ENCODE peak calls at places on chromosomes 1 and 21, in eight cellular contexts. C, M, Q, R, Y, P, I and W are unnamed samples.

GRCh38 chr21:38802050-38803026 is 3.4 kb upstream of the ETS2 start:
- DNase-seq in C (no peak), M (no peak), Q (no peak), R (no peak), Y (no peak), P (no peak), I (no peak), W (no peak)

GRCh38 chr21:34263629-34264028 is 100.2 kb upstream of the KCNE2 start:
- DNase-seq in C (no peak), M (no peak), Q (no peak), R (no peak), Y (no peak), P (no peak), I (no peak), W (no peak)

GRCh38 chr1:175512637-175513412 is 230.6 kb downstream of the TNR start:
- DNase-seq in C (no peak), M (no peak), Q (no peak), R (no peak), Y (no peak), P (no peak), I (no peak), W (no peak)

GRCh38 chr1:242162179-242162578 is 163.3 kb upstream of the MAP1LC3C start:
- DNase-seq in C (no peak), M (no peak), Q (no peak), R (no peak), Y (no peak), P (no peak), I (no peak), W (no peak)

GRCh38 chr1:90973897-90974798 is 47.7 kb downstream of the ZNF644 start:
- DNase-seq in C (no peak), M (no peak), Q (no peak), R (no peak), Y (no peak), P (no peak), I (no peak), W (no peak)

GRCh38 chr1:209869242-209870149 is 41.7 kb downstream of the UTP25 start:
- DNase-seq in C (no peak), M (no peak), Q (no peak), R (no peak), Y (no peak), P (no peak), I (no peak), W (no peak)

GRCh38 chr1:43303477-43304286 is 2.9 kb downstream of the TIE1 start:
- DNase-seq in C (peak), M (no peak), Q (no peak), R (no peak), Y (no peak), P (no peak), I (no peak), W (no peak)

GRCh38 chr1:240765732-240766363 is 153.9 kb upstream of the GREM2 start:
- DNase-seq in C (no peak), M (no peak), Q (no peak), R (no peak), Y (no peak), P (no peak), I (no peak), W (no peak)

GRCh38 chr1:241839369-241839990 is 8.5 kb upstream of the EXO1 start:
- DNase-seq in C (no peak), M (no peak), Q (no peak), R (no peak), Y (no peak), P (no peak), I (no peak), W (no peak)

GRCh38 chr1:156490401-156491032 is 10.1 kb downstream of the MEF2D start:
- DNase-seq in C (no peak), M (no peak), Q (no peak), R (no peak), Y (no peak), P (no peak), I (no peak), W (peak)

GRCh38 chr1:95004013-95004412 is 68.7 kb downstream of the ALG14 start:
- DNase-seq in C (no peak), M (no peak), Q (no peak), R (no peak), Y (no peak), P (no peak), I (no peak), W (no peak)

GRCh38 chr1:6602669-6603423 is at the start of gene KLHL21:
- DNase-seq in C (peak), M (peak), Q (peak), R (peak), Y (peak), P (peak), I (peak), W (peak)

GRCh38 chr21:37821791-37822450 is 94.3 kb downstream of the KCNJ6 start:
- DNase-seq in C (no peak), M (no peak), Q (no peak), R (no peak), Y (no peak), P (no peak), I (no peak), W (no peak)

GRCh38 chr1:236864996-236865877 is 70.1 kb downstream of the MTR start:
- DNase-seq in C (no peak), M (no peak), Q (no peak), R (no peak), Y (no peak), P (no peak), I (no peak), W (no peak)

GRCh38 chr1:75097686-75098085 is 36.5 kb upstream of the LHX8 start:
- DNase-seq in C (no peak), M (no peak), Q (peak), R (no peak), Y (no peak), P (no peak), I (no peak), W (no peak)

GRCh38 chr1:106523448-106523847 is 533.0 kb upstream of the PRMT6 start:
- DNase-seq in C (no peak), M (no peak), Q (no peak), R (no peak), Y (no peak), P (no peak), I (no peak), W (no peak)

GRCh38 chr1:151970641-151971040 is 23.0 kb downstream of the S100A10 start:
- DNase-seq in C (no peak), M (no peak), Q (no peak), R (no peak), Y (no peak), P (no peak), I (no peak), W (no peak)

GRCh38 chr21:18350216-18350615 is 53.4 kb downstream of the TMPRSS15 start:
- DNase-seq in C (no peak), M (no peak), Q (no peak), R (no peak), Y (no peak), P (no peak), I (no peak), W (no peak)

GRCh38 chr1:98452162-98452561 is 209.4 kb upstream of the SNX7 start:
- DNase-seq in C (no peak), M (no peak), Q (peak), R (no peak), Y (no peak), P (no peak), I (no peak), W (no peak)

GRCh38 chr21:41952568-41953248 is 1.1 kb downstream of the C2CD2 start:
- DNase-seq in C (peak), M (no peak), Q (no peak), R (no peak), Y (no peak), P (no peak), I (no peak), W (no peak)

GRCh38 chr1:184539580-184539979 is 152.8 kb downstream of the C1orf21 start:
- DNase-seq in C (no peak), M (no peak), Q (no peak), R (no peak), Y (no peak), P (no peak), I (no peak), W (no peak)

GRCh38 chr1:15429701-15430149 is 8.5 kb upstream of the CTRC start:
- DNase-seq in C (no peak), M (no peak), Q (no peak), R (no peak), Y (no peak), P (no peak), I (no peak), W (no peak)

GRCh38 chr1:245807954-245808719 is 653.4 kb downstream of the KIF26B start:
- DNase-seq in C (no peak), M (no peak), Q (no peak), R (no peak), Y (no peak), P (no peak), I (no peak), W (peak)

GRCh38 chr1:207672525-207673130 is 27.7 kb downstream of the CR1L start:
- DNase-seq in C (no peak), M (no peak), Q (peak), R (no peak), Y (no peak), P (no peak), I (no peak), W (peak)

GRCh38 chr1:95903060-95903459 is 669.0 kb downstream of the RWDD3 start:
- DNase-seq in C (no peak), M (no peak), Q (no peak), R (no peak), Y (no peak), P (no peak), I (no peak), W (no peak)

GRCh38 chr1:183279835-183280234 is 93.8 kb downstream of the LAMC2 start:
- DNase-seq in C (peak), M (no peak), Q (no peak), R (no peak), Y (no peak), P (no peak), I (no peak), W (no peak)

GRCh38 chr1:13808729-13809131 is 108.7 kb downstream of the PRDM2 start:
- DNase-seq in C (peak), M (no peak), Q (peak), R (no peak), Y (no peak), P (no peak), I (no peak), W (peak)

GRCh38 chr1:225769687-225770086 is 7.9 kb upstream of the SRP9 start:
- DNase-seq in C (no peak), M (no peak), Q (no peak), R (no peak), Y (no peak), P (no peak), I (no peak), W (no peak)

GRCh38 chr1:245156736-245157505 is 2.1 kb downstream of the KIF26B start:
- DNase-seq in C (no peak), M (no peak), Q (no peak), R (no peak), Y (peak), P (no peak), I (no peak), W (no peak)